ENCODE peak calls at places on chromosomes 7 and 10, in five cellular contexts. S is H54, R is lower leg skin, C is testis, Y is A549. E is an unnamed sample.

GRCh38 chr7:20784311-20785210 is 2.1 kb downstream of the SP8 start:
- DNase-seq in S (no peak), R (peak), C (no peak), Y (peak), E (no peak)

GRCh38 chr10:71694567-71694968 is 25.0 kb downstream of the C10orf105 start:
- DNase-seq in C (peak), R (no peak), S (no peak), Y (no peak), E (peak)

GRCh38 chr7:25149844-25150243 is 24.8 kb upstream of the CYCS start:
- DNase-seq in Y (no peak), S (no peak), C (peak), R (no peak), E (no peak)

GRCh38 chr10:71092812-71093391 is 119.5 kb upstream of the UNC5B start:
- DNase-seq in C (no peak), S (no peak), R (no peak), Y (no peak), E (no peak)

GRCh38 chr10:29555746-29556481 is 78.9 kb downstream of the SVIL start:
- DNase-seq in R (peak), C (no peak), S (peak), Y (no peak), E (no peak)

GRCh38 chr7:35003679-35004278 is 33.5 kb downstream of the DPY19L1 start:
- DNase-seq in S (peak), Y (peak), C (no peak), R (no peak), E (no peak)

GRCh38 chr10:80187465-80188409 is 17.6 kb downstream of the ANXA11 start:
- DNase-seq in R (no peak), S (no peak), Y (no peak), C (no peak), E (peak)

GRCh38 chr10:110915035-110915434 is 3.9 kb downstream of the BBIP1 start:
- DNase-seq in C (no peak), S (no peak), R (no peak), Y (no peak), E (no peak)

GRCh38 chr7:23852135-23852534 is 142.1 kb downstream of the STK31 start:
- DNase-seq in S (no peak), Y (no peak), C (no peak), R (no peak), E (no peak)

GRCh38 chr7:30682131-30683083 is at the start of gene CRHR2:
- DNase-seq in S (no peak), R (no peak), C (peak), Y (peak), E (no peak)

GRCh38 chr7:82726038-82726800 is 282.6 kb upstream of the CACNA2D1 start:
- DNase-seq in C (peak), S (no peak), R (no peak), Y (no peak), E (no peak)

GRCh38 chr7:25028370-25028971 is 48.5 kb upstream of the OSBPL3 start:
- DNase-seq in S (no peak), R (no peak), Y (no peak), C (no peak), E (no peak)

GRCh38 chr10:91976324-91977051 is 52.9 kb downstream of the BTAF1 start:
- DNase-seq in R (no peak), Y (no peak), C (no peak), S (no peak), E (no peak)

GRCh38 chr7:12091164-12091563 is 119.9 kb upstream of the TMEM106B start:
- DNase-seq in R (no peak), C (no peak), Y (no peak), S (no peak), E (no peak)

DNA sequence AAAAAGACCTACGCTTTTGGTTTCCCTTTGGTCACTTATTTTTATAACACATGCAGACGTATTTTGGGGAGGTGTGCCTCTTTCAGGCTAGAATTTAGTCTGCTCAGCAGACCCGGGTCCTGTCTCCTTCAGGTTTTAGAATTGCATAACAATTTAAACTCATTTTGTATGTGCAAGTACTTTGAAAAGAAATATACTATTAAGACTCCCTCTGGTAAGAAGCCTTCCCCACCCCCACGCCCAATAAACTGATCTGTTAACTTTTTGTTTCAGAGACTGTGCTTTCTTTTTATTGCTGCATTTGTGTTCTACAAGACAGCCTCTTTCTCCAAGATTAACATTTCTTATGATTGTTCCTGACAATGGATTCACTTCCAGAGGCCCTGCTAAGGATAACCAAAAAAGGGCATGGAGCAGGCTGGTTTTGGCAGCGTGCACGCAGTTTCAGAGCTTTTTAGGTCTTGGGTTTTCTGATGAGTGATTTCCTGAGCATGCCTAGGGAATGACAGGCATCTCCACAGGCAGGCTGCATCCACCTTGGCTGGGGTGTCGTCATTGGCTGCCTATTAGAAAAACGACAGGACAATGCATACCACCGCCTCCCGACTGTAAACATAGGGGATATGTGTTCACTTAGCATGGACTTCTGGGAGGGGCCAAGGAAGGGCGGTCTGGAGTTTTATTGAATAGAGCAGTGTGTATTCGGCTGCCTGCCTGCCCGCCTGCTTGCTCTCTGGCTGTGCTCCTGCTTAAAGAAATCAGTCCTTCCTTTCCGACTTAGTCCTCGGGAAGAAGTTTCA is at the start of gene CALD1:
- DNase-seq in C (peak), Y (peak), S (peak), R (peak), E (no peak)
- TF ChIP-seq POLR2A in C (no peak), Y (no peak), S (peak), R (no peak), E (no peak)

GRCh38 chr10:11237571-11237970 is 219.9 kb downstream of the CELF2 start:
- DNase-seq in R (no peak), C (no peak), S (no peak), Y (no peak), E (no peak)

GRCh38 chr10:11235771-11236170 is 218.1 kb downstream of the CELF2 start:
- DNase-seq in Y (no peak), C (no peak), S (no peak), R (no peak), E (no peak)

GRCh38 chr10:11234857-11235640 is 217.4 kb downstream of the CELF2 start:
- DNase-seq in C (no peak), S (no peak), R (no peak), Y (no peak), E (no peak)

GRCh38 chr10:11238893-11239292 is 221.2 kb downstream of the CELF2 start:
- DNase-seq in R (no peak), S (no peak), C (no peak), Y (no peak), E (no peak)

GRCh38 chr10:11236234-11236633 is 218.6 kb downstream of the CELF2 start:
- DNase-seq in Y (no peak), R (no peak), C (no peak), S (no peak), E (no peak)
- TF ChIP-seq POLR2A in Y (no peak), R (no peak), C (no peak), S (no peak), E (no peak)

GRCh38 chr10:131982185-131982756 is 548 bp upstream of the BNIP3 start:
- DNase-seq in R (no peak), Y (peak), S (no peak), C (no peak), E (no peak)
- TF ChIP-seq POLR2A in R (no peak), Y (peak), S (peak), C (peak), E (no peak)

DNA sequence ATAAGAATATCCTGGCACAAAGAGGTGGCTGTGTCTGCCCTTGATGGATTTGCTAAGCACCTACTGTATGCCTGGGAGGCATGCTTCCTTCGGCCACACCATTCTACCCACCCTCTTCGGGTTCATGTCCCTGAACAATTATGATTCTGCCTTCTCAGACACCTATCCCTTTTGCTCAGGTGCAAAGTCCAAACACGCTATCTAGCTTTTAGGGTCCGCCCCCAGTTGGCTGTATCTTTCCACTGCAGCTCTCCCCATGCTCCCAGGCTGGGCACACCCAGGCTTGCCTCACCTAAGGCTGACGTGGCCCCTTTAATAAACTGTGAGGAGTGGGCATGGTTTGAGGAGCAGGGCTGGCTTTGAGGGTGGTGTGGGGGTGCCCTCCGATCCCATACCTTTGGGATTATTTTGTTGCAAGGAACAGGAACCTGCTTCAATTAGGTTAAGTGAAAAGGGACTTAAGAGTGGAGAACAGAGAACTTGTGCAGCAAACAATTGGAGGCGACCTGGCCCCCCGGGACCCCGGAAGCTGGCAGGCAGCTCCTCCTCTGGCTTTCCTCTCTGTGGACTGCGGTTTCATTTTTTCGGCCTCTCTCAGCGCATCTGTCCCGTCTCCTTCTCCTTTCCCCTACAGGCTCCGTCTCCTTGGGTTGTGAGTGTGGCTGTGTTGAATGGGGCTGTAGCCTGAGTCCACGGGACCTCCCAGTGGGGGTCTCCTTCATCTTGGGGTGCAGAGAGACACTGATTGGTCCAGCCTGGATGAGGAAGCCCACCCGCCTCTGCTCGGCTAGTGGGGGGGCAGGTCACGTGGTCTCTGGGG is 3.8 kb downstream of the CLIP2 start:
- DNase-seq in R (no peak), C (no peak), S (no peak), Y (no peak), E (no peak)
- TF ChIP-seq POLR2A in R (no peak), C (no peak), S (no peak), Y (no peak), E (no peak)

DNA sequence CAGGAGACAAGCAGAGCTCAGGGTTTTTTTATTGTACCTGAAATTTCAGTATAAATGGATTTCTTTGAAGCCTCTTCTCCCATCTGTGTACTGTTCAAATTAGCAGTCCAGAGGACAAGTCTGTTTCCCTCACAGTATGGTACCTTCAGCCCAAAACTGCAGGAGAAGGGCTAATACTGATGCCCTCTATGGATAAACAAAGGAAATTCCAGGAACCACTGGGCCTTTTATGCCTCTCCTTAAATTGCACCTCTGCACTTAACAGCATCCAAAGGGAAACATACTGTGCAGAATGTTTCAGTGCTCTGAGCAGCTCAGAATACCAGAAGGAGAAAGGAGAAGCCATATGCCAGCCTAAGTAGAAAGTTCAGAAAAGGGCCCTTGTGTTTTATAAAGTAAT is 111.0 kb downstream of the POU6F2 start:
- DNase-seq in C (no peak), Y (no peak), R (no peak), S (no peak), E (no peak)
- TF ChIP-seq POLR2A in C (no peak), Y (no peak), R (no peak), S (no peak), E (no peak)

GRCh38 chr7:69598487-69599148 is 343 bp downstream of the AUTS2 start:
- DNase-seq in S (peak), C (peak), R (peak), Y (peak), E (peak)
- TF ChIP-seq POLR2A in S (peak), C (no peak), R (no peak), Y (no peak), E (no peak)

E was measured in spleen.